ENCODE peak calls at places on chromosomes 2 and 18, in five cellular contexts. T is PC-3, Y is DND-41, R is hepatocyte, I is neural progenitor cell. P is an unnamed sample. For H3K4me1, the result is how much of the 10 kb centered on the place peaks cover.

GRCh38 chr2:112912403-112912802 is 1.4 kb downstream of the IL37 start:
- DNase-seq in T (no peak), R (no peak), I (no peak), Y (no peak), P (no peak)

GRCh38 chr2:71935291-71935848 is 212.3 kb downstream of the CYP26B1 start:
- DNase-seq in R (no peak), T (no peak), Y (no peak), I (no peak), P (no peak)

GRCh38 chr2:176270100-176270750 is 983 bp downstream of the MTX2 start:
- DNase-seq in Y (no peak), R (no peak), T (peak), I (no peak), P (no peak)

GRCh38 chr2:119208791-119209203 is 14.8 kb upstream of the STEAP3 start:
- DNase-seq in T (peak), I (no peak), Y (no peak), R (no peak), P (no peak)

GRCh38 chr2:4635289-4635688 is 931.9 kb downstream of the DCDC2C start:
- DNase-seq in R (no peak), T (no peak), I (no peak), Y (no peak), P (no peak)

GRCh38 chr2:45778720-45779171 is 127.3 kb downstream of the PRKCE start:
- DNase-seq in Y (peak), T (peak), R (peak), I (peak), P (peak)

GRCh38 chr18:67545681-67546080 is 29.2 kb upstream of the DSEL start:
- DNase-seq in R (no peak), Y (no peak), I (no peak), T (no peak), P (no peak)

GRCh38 chr18:1663879-1664705 is 759.4 kb downstream of the ADCYAP1 start:
- DNase-seq in T (peak), R (peak), I (peak), Y (peak), P (peak)

GRCh38 chr18:31102941-31103340 is 720 bp upstream of the DSC2 start:
- DNase-seq in T (peak), R (peak), Y (no peak), I (no peak), P (no peak)

GRCh38 chr2:112867701-112868631 is 31.4 kb upstream of the IL1B start:
- DNase-seq in R (no peak), I (no peak), Y (no peak), T (no peak), P (no peak)

GRCh38 chr2:132519566-132519965 is 103.0 kb downstream of the GPR39 start:
- DNase-seq in Y (no peak), I (no peak), R (no peak), T (no peak), P (no peak)

GRCh38 chr2:9152975-9153402 is 53.6 kb upstream of the ASAP2 start:
- DNase-seq in I (no peak), T (no peak), R (no peak), Y (no peak), P (peak)

GRCh38 chr18:64972545-64972944 is 778.3 kb upstream of the CDH7 start:
- DNase-seq in Y (no peak), R (no peak), T (peak), I (peak), P (peak)

GRCh38 chr2:96353032-96353561 is 17.5 kb downstream of the NCAPH start:
- DNase-seq in I (no peak), T (no peak), Y (no peak), R (no peak), P (peak)

GRCh38 chr2:38748857-38749804 is 2.0 kb downstream of the SRSF7 start:
- DNase-seq in I (no peak), Y (no peak), T (no peak), R (no peak), P (no peak)

GRCh38 chr2:38751043-38751846 is at the start of gene SRSF7:
- DNase-seq in T (peak), Y (peak), R (peak), I (peak), P (peak)

GRCh38 chr2:38750011-38750792 is 959 bp downstream of the SRSF7 start:
- DNase-seq in R (peak), I (peak), Y (peak), T (peak), P (peak)

GRCh38 chr2:38751847-38752410 is 768 bp upstream of the SRSF7 start:
- DNase-seq in T (no peak), Y (no peak), R (peak), I (peak), P (no peak)

DNA sequence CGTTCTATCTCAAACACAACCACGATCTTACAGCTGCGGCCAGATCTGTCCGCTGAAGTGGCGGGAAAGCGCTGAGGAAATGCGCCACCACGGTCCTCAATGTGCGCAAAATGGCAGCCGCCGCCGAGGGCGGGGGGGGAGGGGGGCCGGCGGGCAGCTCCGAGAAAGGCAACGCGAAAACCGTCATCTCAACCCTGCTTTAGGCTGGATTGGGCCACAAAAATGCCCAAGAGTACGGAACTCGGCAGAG is 443 bp downstream of the SRSF7 start:
- DNase-seq in T (peak), R (peak), Y (peak), I (peak), P (peak)
- H3K4me1 ChIP-seq in T (under half), R (under half), Y (half or more), I (under half), P (half or more)

DNA sequence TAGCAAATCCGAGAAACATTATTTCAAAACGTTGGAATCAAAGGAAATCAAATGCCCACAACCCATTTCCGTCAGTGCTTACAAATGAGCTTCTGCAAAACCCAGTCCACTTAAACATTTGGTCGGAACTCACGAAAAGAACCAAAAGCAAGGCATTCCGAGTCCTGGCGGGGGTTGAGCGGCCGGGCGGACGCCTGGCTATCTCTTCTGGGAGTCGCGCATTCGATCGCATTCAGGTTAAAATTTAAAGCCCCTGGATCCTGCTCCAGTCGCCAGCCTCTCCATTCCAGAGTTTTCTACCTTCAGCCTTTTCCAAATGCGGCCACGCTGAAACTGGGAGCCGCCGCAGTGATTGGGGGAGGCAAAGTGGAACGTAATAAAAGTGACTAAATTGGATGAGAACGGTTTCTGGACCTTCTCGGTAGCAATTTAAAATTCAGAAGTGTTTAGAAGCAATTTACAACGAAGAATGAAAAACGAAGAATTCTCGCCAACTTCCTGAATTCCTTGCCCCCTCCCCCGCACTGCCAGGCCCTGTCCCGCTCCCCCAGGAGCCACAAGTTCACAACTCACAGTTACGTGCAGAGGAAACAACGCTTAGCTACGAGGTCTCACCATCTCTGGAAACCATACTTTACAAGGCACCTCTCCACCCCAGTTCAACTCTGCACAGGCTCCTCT is 1.8 kb upstream of the GATA6 start:
- DNase-seq in I (peak), R (peak), Y (no peak), T (no peak), P (peak)
- H3K4me3 ChIP-seq in I (no peak), R (peak), Y (no peak), T (peak), P (no peak)

GRCh38 chr2:232386490-232386739 is 7.9 kb downstream of the ALPP start:
- DNase-seq in Y (no peak), T (no peak), R (no peak), I (peak), P (no peak)

GRCh38 chr2:232387451-232388171 is 9.1 kb downstream of the ALPP start:
- DNase-seq in Y (no peak), T (no peak), R (no peak), I (no peak), P (no peak)

GRCh38 chr2:232386740-232387450 is 8.3 kb downstream of the ALPP start:
- DNase-seq in Y (no peak), R (no peak), T (no peak), I (peak), P (no peak)

GRCh38 chr2:232388324-232388891 is 9.9 kb downstream of the ALPP start:
- DNase-seq in R (no peak), I (no peak), T (no peak), Y (no peak), P (no peak)

DNA sequence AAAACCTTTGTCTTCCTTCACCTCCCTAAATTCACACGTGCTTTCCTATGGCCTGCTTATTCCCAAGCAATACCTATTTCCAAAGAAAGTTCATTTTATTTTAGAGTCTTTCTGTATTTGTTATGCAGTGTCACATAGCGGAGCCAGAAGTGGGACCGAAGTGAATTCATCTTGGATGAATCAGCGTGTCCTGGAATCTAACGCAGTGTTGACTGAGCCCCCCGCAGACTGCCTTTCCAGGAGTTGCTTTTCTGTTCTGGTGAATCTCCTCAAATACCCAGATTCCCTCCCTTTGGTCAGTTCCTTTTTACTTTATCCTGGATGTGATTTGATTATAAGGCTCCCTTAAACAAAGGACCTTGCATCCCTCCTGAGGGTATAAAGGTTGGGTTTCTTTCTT is 10.8 kb downstream of the ALPP start:
- DNase-seq in T (no peak), Y (no peak), R (no peak), I (no peak), P (no peak)
- TF ChIP-seq EZH2 in T (no peak), Y (no peak), R (no peak), I (no peak), P (no peak)

GRCh38 chr2:144451443-144451842 is 68.5 kb downstream of the ZEB2 start:
- DNase-seq in Y (no peak), R (no peak), I (no peak), T (no peak), P (no peak)

GRCh38 chr2:144453486-144454158 is 66.3 kb downstream of the ZEB2 start:
- DNase-seq in I (no peak), T (no peak), Y (no peak), R (no peak), P (no peak)

GRCh38 chr2:144454466-144455287 is 65.2 kb downstream of the ZEB2 start:
- DNase-seq in T (no peak), R (no peak), Y (no peak), I (no peak), P (peak)

GRCh38 chr2:144452169-144453038 is 67.5 kb downstream of the ZEB2 start:
- DNase-seq in I (peak), Y (no peak), T (peak), R (peak), P (peak)

DNA sequence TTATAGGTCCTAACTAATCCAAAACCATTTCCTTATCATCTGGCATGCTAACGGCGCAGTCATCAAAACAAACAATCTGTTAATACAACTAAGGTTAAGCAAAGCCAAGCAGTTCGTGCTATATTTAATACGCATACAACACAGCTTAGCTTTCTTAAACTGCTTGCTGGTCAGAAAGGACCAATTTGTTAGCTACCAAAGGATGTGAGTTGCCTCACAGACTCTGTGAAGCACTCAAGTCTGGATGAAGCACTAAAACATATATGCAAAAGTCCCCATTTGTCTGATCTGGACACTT is 66.9 kb downstream of the ZEB2 start:
- DNase-seq in Y (no peak), R (no peak), I (no peak), T (peak), P (peak)
- H3K4me1 ChIP-seq in Y (under half), R (under half), I (half or more), T (under half), P (half or more)

GRCh38 chr2:238773472-238773871 is 74.4 kb upstream of the TWIST2 start:
- DNase-seq in T (no peak), R (no peak), I (no peak), Y (no peak), P (no peak)
- H3K4me3 ChIP-seq in T (no peak), R (no peak), I (no peak), Y (no peak), P (no peak)

GRCh38 chr2:161417428-161418274 is 1.6 kb downstream of the TBR1 start:
- DNase-seq in Y (no peak), R (no peak), T (no peak), I (peak), P (no peak)

GRCh38 chr2:161418275-161418714 is 2.2 kb downstream of the TBR1 start:
- DNase-seq in Y (no peak), R (no peak), T (no peak), I (no peak), P (no peak)

GRCh38 chr2:161416294-161416632 is at the start of gene TBR1:
- DNase-seq in R (no peak), T (no peak), Y (no peak), I (no peak), P (no peak)

GRCh38 chr2:161415467-161416293 is 417 bp upstream of the TBR1 start:
- DNase-seq in Y (no peak), R (no peak), T (no peak), I (no peak), P (no peak)

GRCh38 chr2:161416633-161417427 is 733 bp downstream of the TBR1 start:
- DNase-seq in I (peak), Y (no peak), T (no peak), R (no peak), P (no peak)
- TF ChIP-seq EZH2 in I (peak), Y (no peak), T (no peak), R (peak), P (no peak)

GRCh38 chr2:41600460-41600859 is 447.4 kb upstream of the PKDCC start:
- DNase-seq in T (peak), I (no peak), R (no peak), Y (no peak), P (no peak)

GRCh38 chr2:41598161-41598894 is 449.5 kb upstream of the PKDCC start:
- DNase-seq in I (no peak), R (no peak), T (peak), Y (no peak), P (no peak)

GRCh38 chr2:41597672-41598071 is 450.1 kb upstream of the PKDCC start:
- DNase-seq in I (no peak), R (no peak), Y (no peak), T (no peak), P (no peak)

GRCh38 chr2:41595235-41595634 is 452.6 kb upstream of the PKDCC start:
- DNase-seq in Y (no peak), R (no peak), I (no peak), T (peak), P (no peak)
- H3K4me1 ChIP-seq in Y (under half), R (under half), I (under half), T (under half), P (under half)

GRCh38 chr2:73291093-73291460 is 2.3 kb downstream of the EGR4 start:
- DNase-seq in Y (peak), I (peak), T (peak), R (peak), P (peak)

GRCh38 chr2:73292906-73293533 is 328 bp downstream of the EGR4 start:
- DNase-seq in R (no peak), Y (no peak), T (no peak), I (peak), P (peak)

GRCh38 chr2:73291461-73292315 is 1.7 kb downstream of the EGR4 start:
- DNase-seq in T (no peak), R (no peak), Y (no peak), I (peak), P (peak)

GRCh38 chr2:73293534-73294171 is at the start of gene EGR4:
- DNase-seq in T (peak), Y (no peak), I (peak), R (peak), P (peak)

GRCh38 chr2:73292316-73292905 is 937 bp downstream of the EGR4 start:
- DNase-seq in I (no peak), T (no peak), Y (no peak), R (no peak), P (no peak)
- H3K4me3 ChIP-seq in I (peak), T (no peak), Y (no peak), R (no peak), P (peak)

GRCh38 chr2:20667531-20668401 is 822 bp downstream of the GDF7 start:
- DNase-seq in I (peak), Y (no peak), R (no peak), T (no peak), P (no peak)
- TF ChIP-seq EZH2 in I (peak), Y (no peak), R (no peak), T (no peak), P (peak)

GRCh38 chr2:239321596-239322413 is 79.0 kb downstream of the HDAC4 start:
- DNase-seq in I (no peak), R (no peak), Y (peak), T (no peak), P (peak)

GRCh38 chr2:239322414-239323086 is 78.3 kb downstream of the HDAC4 start:
- DNase-seq in T (no peak), I (no peak), Y (peak), R (no peak), P (no peak)

GRCh38 chr2:239324456-239324855 is 76.4 kb downstream of the HDAC4 start:
- DNase-seq in I (no peak), T (no peak), R (no peak), Y (peak), P (no peak)

GRCh38 chr2:239326831-239327535 is 73.8 kb downstream of the HDAC4 start:
- DNase-seq in R (no peak), T (peak), Y (peak), I (no peak), P (no peak)

DNA sequence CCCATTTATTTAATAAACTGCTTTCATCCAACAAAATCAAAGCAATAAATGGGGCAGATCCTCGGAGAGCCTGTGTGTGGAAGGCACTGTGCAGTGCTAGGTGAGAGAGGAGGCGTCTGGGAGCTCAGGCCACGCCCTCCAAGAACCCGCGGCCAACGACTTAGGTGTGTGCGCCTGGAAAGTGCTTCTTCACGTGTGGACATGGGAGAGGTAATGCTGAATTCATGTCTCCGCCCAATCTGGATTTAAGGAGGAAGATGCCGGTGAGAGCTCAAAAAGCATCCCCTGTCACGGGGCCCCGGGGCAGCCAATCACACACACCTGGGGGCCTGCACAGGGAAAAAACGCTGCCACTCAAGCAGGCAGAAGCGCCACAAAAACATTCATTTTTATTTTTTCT is 77.3 kb downstream of the HDAC4 start:
- DNase-seq in R (no peak), Y (peak), I (no peak), T (no peak), P (no peak)
- H3K4me1 ChIP-seq in R (under half), Y (half or more), I (under half), T (under half), P (under half)